ENCODE peak calls at places on chromosomes 16 and 17, in six cellular contexts. One of them, this sample, is unnamed.

GRCh38 chr17:44591223-44591622 is 33.9 kb downstream of the FZD2 start:
- DNase-seq in brain microvascular endothelial cell: no peak
- DNase-seq in CD4-positive, alpha-beta T cell: no peak
- DNase-seq in tibial artery: no peak
- DNase-seq in neural progenitor cell: no peak
- DNase-seq in hepatocyte: no peak
- DNase-seq in this sample: no peak

GRCh38 chr17:302300-302698 is 50.3 kb downstream of the RPH3AL start:
- DNase-seq in tibial artery: no peak
- DNase-seq in brain microvascular endothelial cell: no peak
- DNase-seq in CD4-positive, alpha-beta T cell: no peak
- DNase-seq in neural progenitor cell: no peak
- DNase-seq in hepatocyte: peak
- DNase-seq in this sample: no peak

GRCh38 chr16:19330801-19331484 is 45.4 kb downstream of the CLEC19A start:
- DNase-seq in tibial artery: no peak
- DNase-seq in hepatocyte: no peak
- DNase-seq in CD4-positive, alpha-beta T cell: no peak
- DNase-seq in brain microvascular endothelial cell: peak
- DNase-seq in neural progenitor cell: no peak
- DNase-seq in this sample: peak

GRCh38 chr17:52390422-52390821 is 231.9 kb upstream of the CA10 start:
- DNase-seq in CD4-positive, alpha-beta T cell: no peak
- DNase-seq in hepatocyte: no peak
- DNase-seq in neural progenitor cell: no peak
- DNase-seq in brain microvascular endothelial cell: no peak
- DNase-seq in tibial artery: no peak
- DNase-seq in this sample: no peak

GRCh38 chr16:25051446-25052160 is 36.4 kb upstream of the ARHGAP17 start:
- DNase-seq in brain microvascular endothelial cell: peak
- DNase-seq in CD4-positive, alpha-beta T cell: no peak
- DNase-seq in tibial artery: no peak
- DNase-seq in neural progenitor cell: no peak
- DNase-seq in hepatocyte: no peak
- DNase-seq in this sample: peak

GRCh38 chr16:30063893-30064745 is 1.4 kb upstream of the ALDOA start:
- DNase-seq in tibial artery: peak
- DNase-seq in hepatocyte: peak
- DNase-seq in CD4-positive, alpha-beta T cell: peak
- DNase-seq in neural progenitor cell: peak
- DNase-seq in brain microvascular endothelial cell: no peak
- DNase-seq in this sample: no peak

GRCh38 chr17:50466371-50467113 is 2.1 kb downstream of the CHAD start:
- DNase-seq in CD4-positive, alpha-beta T cell: no peak
- DNase-seq in hepatocyte: no peak
- DNase-seq in brain microvascular endothelial cell: no peak
- DNase-seq in neural progenitor cell: no peak
- DNase-seq in tibial artery: no peak
- DNase-seq in this sample: no peak

GRCh38 chr17:77778636-77779524 is 179.6 kb upstream of the TNRC6C start:
- DNase-seq in tibial artery: peak
- DNase-seq in hepatocyte: peak
- DNase-seq in neural progenitor cell: no peak
- DNase-seq in CD4-positive, alpha-beta T cell: no peak
- DNase-seq in brain microvascular endothelial cell: no peak
- DNase-seq in this sample: no peak

GRCh38 chr17:2786176-2786881 is 9.9 kb upstream of the RAP1GAP2 start:
- DNase-seq in neural progenitor cell: peak
- DNase-seq in brain microvascular endothelial cell: peak
- DNase-seq in tibial artery: peak
- DNase-seq in hepatocyte: peak
- DNase-seq in CD4-positive, alpha-beta T cell: peak
- DNase-seq in this sample: peak

GRCh38 chr16:72609933-72610332 is 438.0 kb upstream of the PMFBP1 start:
- DNase-seq in neural progenitor cell: no peak
- DNase-seq in tibial artery: no peak
- DNase-seq in hepatocyte: no peak
- DNase-seq in CD4-positive, alpha-beta T cell: no peak
- DNase-seq in brain microvascular endothelial cell: no peak
- DNase-seq in this sample: no peak

GRCh38 chr16:8963010-8963824 is 489 bp downstream of the USP7 start:
- DNase-seq in tibial artery: peak
- DNase-seq in neural progenitor cell: peak
- DNase-seq in CD4-positive, alpha-beta T cell: no peak
- DNase-seq in brain microvascular endothelial cell: no peak
- DNase-seq in hepatocyte: peak
- DNase-seq in this sample: no peak

GRCh38 chr17:12995896-12996295 is 21.9 kb downstream of the ELAC2 start:
- DNase-seq in hepatocyte: no peak
- DNase-seq in neural progenitor cell: no peak
- DNase-seq in tibial artery: peak
- DNase-seq in CD4-positive, alpha-beta T cell: no peak
- DNase-seq in brain microvascular endothelial cell: no peak
- DNase-seq in this sample: no peak

GRCh38 chr17:71427801-71428200 is 693.0 kb upstream of the SOX9 start:
- DNase-seq in brain microvascular endothelial cell: no peak
- DNase-seq in tibial artery: no peak
- DNase-seq in hepatocyte: no peak
- DNase-seq in neural progenitor cell: no peak
- DNase-seq in CD4-positive, alpha-beta T cell: no peak
- DNase-seq in this sample: no peak

GRCh38 chr16:68367034-68367433 is 56.2 kb downstream of the PRMT7 start:
- DNase-seq in brain microvascular endothelial cell: peak
- DNase-seq in CD4-positive, alpha-beta T cell: peak
- DNase-seq in tibial artery: no peak
- DNase-seq in hepatocyte: peak
- DNase-seq in neural progenitor cell: peak
- DNase-seq in this sample: peak

GRCh38 chr17:12078791-12079190 is 58.1 kb downstream of the MAP2K4 start:
- DNase-seq in hepatocyte: no peak
- DNase-seq in CD4-positive, alpha-beta T cell: no peak
- DNase-seq in tibial artery: no peak
- DNase-seq in neural progenitor cell: no peak
- DNase-seq in brain microvascular endothelial cell: peak
- DNase-seq in this sample: peak

GRCh38 chr17:76078859-76079576 is at the start of gene ZACN:
- DNase-seq in neural progenitor cell: no peak
- DNase-seq in CD4-positive, alpha-beta T cell: no peak
- DNase-seq in brain microvascular endothelial cell: no peak
- DNase-seq in hepatocyte: no peak
- DNase-seq in tibial artery: no peak
- DNase-seq in this sample: no peak

GRCh38 chr17:80817321-80817845 is 174.3 kb upstream of the CHMP6 start:
- DNase-seq in CD4-positive, alpha-beta T cell: no peak
- DNase-seq in hepatocyte: no peak
- DNase-seq in brain microvascular endothelial cell: no peak
- DNase-seq in neural progenitor cell: no peak
- DNase-seq in tibial artery: peak
- DNase-seq in this sample: no peak

GRCh38 chr17:81142301-81143199 is 22.8 kb upstream of the PVALEF start:
- DNase-seq in CD4-positive, alpha-beta T cell: peak
- DNase-seq in brain microvascular endothelial cell: peak
- DNase-seq in tibial artery: peak
- DNase-seq in neural progenitor cell: peak
- DNase-seq in hepatocyte: peak
- DNase-seq in this sample: peak

GRCh38 chr17:40615295-40615988 is 32.2 kb downstream of the SMARCE1 start:
- DNase-seq in hepatocyte: peak
- DNase-seq in CD4-positive, alpha-beta T cell: peak
- DNase-seq in tibial artery: no peak
- DNase-seq in neural progenitor cell: peak
- DNase-seq in brain microvascular endothelial cell: peak
- DNase-seq in this sample: peak

GRCh38 chr16:30553396-30553899 is 4.7 kb downstream of the ZNF764 start:
- DNase-seq in neural progenitor cell: no peak
- DNase-seq in brain microvascular endothelial cell: no peak
- DNase-seq in CD4-positive, alpha-beta T cell: no peak
- DNase-seq in hepatocyte: no peak
- DNase-seq in tibial artery: no peak
- DNase-seq in this sample: no peak

GRCh38 chr16:20320178-20320577 is 7.1 kb downstream of the GP2 start:
- DNase-seq in tibial artery: no peak
- DNase-seq in neural progenitor cell: no peak
- DNase-seq in brain microvascular endothelial cell: no peak
- DNase-seq in hepatocyte: no peak
- DNase-seq in CD4-positive, alpha-beta T cell: no peak
- DNase-seq in this sample: no peak

DNA sequence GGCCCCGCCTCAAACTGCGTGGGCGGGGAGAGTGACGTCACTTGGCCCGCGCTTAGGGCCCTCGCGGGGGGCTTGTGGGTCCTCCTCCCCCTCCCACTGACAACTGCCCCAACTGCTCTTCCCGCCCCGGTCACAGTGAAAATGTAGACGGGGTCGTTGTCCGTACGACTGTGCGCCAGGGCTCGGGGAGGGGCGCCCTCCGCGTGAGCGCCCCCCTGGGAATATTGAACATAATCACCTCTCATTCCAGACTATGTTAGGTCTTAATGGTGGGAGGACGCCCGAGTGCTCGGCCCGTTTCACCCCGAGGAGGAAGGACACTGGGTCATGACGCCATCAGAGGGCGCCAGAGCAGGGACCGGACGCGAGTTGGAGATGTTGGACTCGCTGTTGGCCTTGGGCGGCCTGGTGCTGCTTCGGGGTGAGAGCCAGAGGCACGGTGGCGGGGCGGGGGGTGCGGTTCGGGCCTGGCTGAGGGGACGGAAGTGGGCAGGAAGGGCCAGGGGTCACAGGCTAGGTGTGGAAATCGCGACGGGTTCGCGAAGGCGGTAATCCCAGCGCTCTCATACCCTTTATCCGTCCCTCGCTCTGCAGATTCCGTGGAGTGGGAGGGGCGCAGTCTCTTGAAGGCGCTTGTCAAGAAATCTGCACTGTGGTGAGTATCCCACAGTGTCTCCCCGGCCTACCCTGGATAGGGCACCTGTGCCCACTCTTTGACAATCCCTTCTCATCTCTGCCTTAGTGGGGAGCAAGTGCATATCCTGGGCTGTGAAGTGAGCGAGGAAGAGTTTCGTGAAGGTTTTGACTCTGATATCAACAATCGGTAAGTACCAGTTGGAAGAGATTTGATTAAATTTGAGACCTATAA is at the start of gene ELP5:
- DNase-seq in hepatocyte: peak
- DNase-seq in brain microvascular endothelial cell: peak
- DNase-seq in CD4-positive, alpha-beta T cell: peak
- DNase-seq in neural progenitor cell: peak
- DNase-seq in tibial artery: peak
- DNase-seq in this sample: peak
- TF ChIP-seq CTCF in hepatocyte: peak
- TF ChIP-seq CTCF in brain microvascular endothelial cell: no peak
- TF ChIP-seq CTCF in CD4-positive, alpha-beta T cell: peak
- TF ChIP-seq CTCF in neural progenitor cell: peak
- TF ChIP-seq CTCF in tibial artery: no peak
- TF ChIP-seq CTCF in this sample: peak

DNA sequence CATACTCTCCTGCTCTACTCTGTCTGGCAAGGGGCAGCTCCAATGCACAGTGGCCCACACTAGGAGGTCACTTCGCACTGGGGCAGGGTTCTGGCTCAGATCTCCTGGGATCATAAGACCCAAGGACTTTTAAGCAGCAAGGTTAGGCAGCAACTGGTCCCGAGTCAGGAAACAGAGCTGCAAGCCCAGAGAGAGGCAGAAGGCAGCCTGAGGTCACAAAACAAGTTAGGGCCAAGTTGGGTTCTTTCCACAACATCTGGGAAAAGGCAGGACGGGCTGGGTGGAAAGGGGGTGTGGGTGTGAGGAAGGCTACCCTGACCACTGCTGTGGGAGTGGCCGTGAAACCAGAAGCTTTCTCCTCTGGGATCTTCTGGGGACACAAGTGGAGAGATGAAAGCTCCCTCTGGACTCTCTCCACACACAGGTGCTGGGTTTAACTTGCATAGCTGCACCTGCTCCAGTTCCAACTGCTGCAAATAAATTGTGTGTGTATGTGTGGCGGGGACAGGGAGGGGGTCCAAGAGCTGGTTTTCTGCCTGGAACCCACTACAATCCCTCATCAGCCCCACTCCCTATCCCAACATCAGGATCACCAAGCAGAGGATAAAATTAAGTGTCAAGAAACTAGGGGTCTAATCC is 8.0 kb upstream of the TSPOAP1 start:
- DNase-seq in neural progenitor cell: no peak
- DNase-seq in brain microvascular endothelial cell: no peak
- DNase-seq in hepatocyte: no peak
- DNase-seq in tibial artery: no peak
- DNase-seq in CD4-positive, alpha-beta T cell: no peak
- DNase-seq in this sample: no peak
- TF ChIP-seq CTCF in neural progenitor cell: no peak
- TF ChIP-seq CTCF in brain microvascular endothelial cell: no peak
- TF ChIP-seq CTCF in hepatocyte: no peak
- TF ChIP-seq CTCF in tibial artery: no peak
- TF ChIP-seq CTCF in CD4-positive, alpha-beta T cell: no peak
- TF ChIP-seq CTCF in this sample: no peak

GRCh38 chr17:74745548-74746177 is 2.8 kb upstream of the NHERF1 start:
- DNase-seq in hepatocyte: no peak
- DNase-seq in tibial artery: no peak
- DNase-seq in brain microvascular endothelial cell: no peak
- DNase-seq in CD4-positive, alpha-beta T cell: no peak
- DNase-seq in neural progenitor cell: no peak
- DNase-seq in this sample: no peak

GRCh38 chr17:74748529-74749261 is at the start of gene NHERF1:
- DNase-seq in tibial artery: peak
- DNase-seq in CD4-positive, alpha-beta T cell: peak
- DNase-seq in neural progenitor cell: peak
- DNase-seq in hepatocyte: peak
- DNase-seq in brain microvascular endothelial cell: peak
- DNase-seq in this sample: peak

GRCh38 chr17:74746376-74746775 is 2.1 kb upstream of the NHERF1 start:
- DNase-seq in tibial artery: no peak
- DNase-seq in neural progenitor cell: peak
- DNase-seq in hepatocyte: no peak
- DNase-seq in CD4-positive, alpha-beta T cell: no peak
- DNase-seq in brain microvascular endothelial cell: no peak
- DNase-seq in this sample: no peak

GRCh38 chr17:74748279-74748528 is 224 bp upstream of the NHERF1 start:
- DNase-seq in brain microvascular endothelial cell: no peak
- DNase-seq in tibial artery: no peak
- DNase-seq in CD4-positive, alpha-beta T cell: no peak
- DNase-seq in neural progenitor cell: no peak
- DNase-seq in hepatocyte: no peak
- DNase-seq in this sample: no peak

DNA sequence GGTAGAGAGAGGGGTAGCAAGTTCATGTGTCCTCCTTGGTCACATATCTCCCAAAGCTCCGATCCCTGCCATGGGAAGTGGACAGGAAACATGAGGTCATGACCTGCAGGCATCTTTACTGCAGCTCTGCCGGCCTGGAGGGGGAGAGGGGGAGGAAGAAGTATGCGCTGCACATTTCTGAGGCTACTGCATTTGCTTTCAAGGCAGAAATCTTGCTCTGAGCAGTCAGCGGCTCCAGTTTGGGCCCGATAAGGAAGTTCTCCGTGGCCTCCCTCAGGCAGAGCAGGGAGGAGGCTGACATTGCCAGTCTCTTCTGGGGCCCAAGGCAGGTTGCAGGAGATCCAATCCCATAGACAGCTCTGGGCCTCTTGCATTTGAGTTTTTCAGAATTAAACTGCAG is 1.5 kb upstream of the NHERF1 start:
- DNase-seq in CD4-positive, alpha-beta T cell: no peak
- DNase-seq in tibial artery: no peak
- DNase-seq in brain microvascular endothelial cell: no peak
- DNase-seq in hepatocyte: peak
- DNase-seq in neural progenitor cell: peak
- DNase-seq in this sample: no peak
- TF ChIP-seq CTCF in CD4-positive, alpha-beta T cell: no peak
- TF ChIP-seq CTCF in tibial artery: no peak
- TF ChIP-seq CTCF in brain microvascular endothelial cell: no peak
- TF ChIP-seq CTCF in hepatocyte: no peak
- TF ChIP-seq CTCF in neural progenitor cell: no peak
- TF ChIP-seq CTCF in this sample: no peak

GRCh38 chr16:86858501-86858900 is 280.2 kb downstream of the FOXL1 start:
- DNase-seq in brain microvascular endothelial cell: no peak
- DNase-seq in hepatocyte: peak
- DNase-seq in CD4-positive, alpha-beta T cell: no peak
- DNase-seq in neural progenitor cell: no peak
- DNase-seq in tibial artery: no peak
- DNase-seq in this sample: no peak
- TF ChIP-seq CTCF in brain microvascular endothelial cell: no peak
- TF ChIP-seq CTCF in hepatocyte: no peak
- TF ChIP-seq CTCF in CD4-positive, alpha-beta T cell: no peak
- TF ChIP-seq CTCF in neural progenitor cell: no peak
- TF ChIP-seq CTCF in tibial artery: no peak
- TF ChIP-seq CTCF in this sample: no peak